ENCODE peak calls at places on chromosome 22, in seven cellular contexts. U, V, Y, M, H, C and G are unnamed samples.

GRCh38 chr22:23246982-23247766 is 66.9 kb downstream of the BCR start:
- DNase-seq in H (no peak), M (no peak), Y (no peak), C (no peak), U (no peak), V (no peak), G (no peak)

GRCh38 chr22:32617883-32618282 is 143.3 kb downstream of the FBXO7 start:
- DNase-seq in U (no peak), Y (no peak), V (no peak), C (no peak), M (no peak), H (no peak), G (no peak)

GRCh38 chr22:42967933-42968332 is 47.0 kb downstream of the PACSIN2 start:
- DNase-seq in U (no peak), C (no peak), H (peak), M (no peak), V (no peak), Y (no peak), G (no peak)

GRCh38 chr22:30247561-30247960 is 1.0 kb upstream of the LIF start:
- DNase-seq in C (no peak), U (no peak), M (no peak), H (no peak), V (no peak), Y (no peak), G (no peak)

GRCh38 chr22:46596819-46597218 is 23.4 kb upstream of the GRAMD4 start:
- DNase-seq in V (no peak), C (peak), H (no peak), M (no peak), U (no peak), Y (no peak), G (no peak)

GRCh38 chr22:49620003-49620556 is 207.6 kb downstream of the BRD1 start:
- DNase-seq in M (no peak), H (no peak), U (no peak), Y (no peak), C (peak), V (no peak), G (no peak)

GRCh38 chr22:44985906-44986527 is 23.8 kb downstream of the PHF21B start:
- DNase-seq in Y (no peak), M (no peak), C (no peak), V (no peak), U (no peak), H (no peak), G (no peak)

GRCh38 chr22:35611891-35612576 is 5.1 kb downstream of the MB start:
- DNase-seq in V (no peak), C (no peak), U (no peak), Y (no peak), M (no peak), H (no peak), G (no peak)

GRCh38 chr22:17265649-17266248 is 46.5 kb upstream of the ADA2 start:
- DNase-seq in Y (no peak), C (no peak), M (no peak), V (no peak), H (no peak), U (no peak), G (no peak)

GRCh38 chr22:25754527-25755202 is 12.7 kb downstream of the MYO18B start:
- DNase-seq in V (no peak), H (peak), Y (peak), M (no peak), C (peak), U (no peak), G (no peak)

GRCh38 chr22:31628362-31628761 is 33.7 kb downstream of the PISD start:
- DNase-seq in Y (no peak), C (no peak), H (no peak), V (no peak), M (no peak), U (no peak), G (no peak)

GRCh38 chr22:44133901-44134511 is 46.7 kb upstream of the PARVG start:
- DNase-seq in M (no peak), U (no peak), H (no peak), V (no peak), C (no peak), Y (no peak), G (no peak)

GRCh38 chr22:27153386-27153785 is 496.0 kb downstream of the MIAT start:
- DNase-seq in M (no peak), Y (no peak), H (no peak), U (no peak), C (no peak), V (no peak), G (no peak)

GRCh38 chr22:39134366-39135091 is 18.0 kb downstream of the CBX7 start:
- DNase-seq in C (no peak), V (no peak), H (no peak), Y (no peak), U (no peak), M (no peak), G (no peak)

GRCh38 chr22:49323751-49324415 is 503.8 kb downstream of the BRD1 start:
- DNase-seq in C (no peak), U (no peak), V (no peak), M (no peak), Y (no peak), H (peak), G (no peak)

GRCh38 chr22:25334091-25334490 is 114.7 kb downstream of the CRYBB2 start:
- DNase-seq in M (no peak), U (peak), V (peak), Y (peak), C (peak), H (no peak), G (no peak)

GRCh38 chr22:30182365-30182764 is 64.2 kb downstream of the LIF start:
- DNase-seq in V (no peak), Y (no peak), U (no peak), C (no peak), H (no peak), M (no peak), G (no peak)

GRCh38 chr22:33652596-33652995 is 267.7 kb downstream of the LARGE1 start:
- DNase-seq in Y (no peak), U (no peak), V (no peak), M (no peak), C (no peak), H (no peak), G (no peak)

GRCh38 chr22:30474683-30475424 is 3.0 kb upstream of the SEC14L3 start:
- DNase-seq in U (no peak), C (no peak), H (no peak), Y (no peak), M (peak), V (no peak), G (no peak)

GRCh38 chr22:24230911-24231656 is 13.8 kb downstream of the GGT5 start:
- DNase-seq in M (peak), Y (no peak), U (peak), C (peak), V (peak), H (no peak), G (no peak)

GRCh38 chr22:17272511-17272991 is 53.3 kb upstream of the ADA2 start:
- DNase-seq in Y (no peak), C (peak), M (no peak), V (no peak), U (no peak), H (no peak), G (no peak)

GRCh38 chr22:37566329-37566837 is 6.1 kb downstream of the CDC42EP1 start:
- DNase-seq in C (no peak), V (peak), H (no peak), Y (no peak), M (peak), U (no peak), G (no peak)

GRCh38 chr22:50027639-50028537 is 15.3 kb upstream of the IL17REL start:
- DNase-seq in C (peak), V (peak), Y (peak), M (peak), U (no peak), H (no peak), G (no peak)

GRCh38 chr22:39723899-39724351 is 153.4 kb downstream of the CACNA1I start:
- DNase-seq in U (no peak), Y (peak), C (no peak), H (no peak), V (no peak), M (no peak), G (peak)

GRCh38 chr22:39514373-39514973 is 5.9 kb upstream of the ATF4 start:
- DNase-seq in U (no peak), M (no peak), C (peak), V (peak), H (no peak), Y (peak), G (no peak)

GRCh38 chr22:47629791-47630655 is 867.6 kb downstream of the TBC1D22A start:
- DNase-seq in M (no peak), C (no peak), V (no peak), H (peak), U (no peak), Y (no peak), G (no peak)

GRCh38 chr22:30214703-30215405 is 31.7 kb downstream of the LIF start:
- DNase-seq in V (no peak), C (no peak), M (no peak), U (no peak), Y (no peak), H (no peak), G (no peak)

GRCh38 chr22:42990131-42990838 is 24.7 kb downstream of the PACSIN2 start:
- DNase-seq in M (no peak), C (peak), Y (peak), U (no peak), H (peak), V (no peak), G (peak)

GRCh38 chr22:27543460-27543859 is 258.1 kb downstream of the MN1 start:
- DNase-seq in H (no peak), Y (no peak), C (no peak), M (no peak), U (no peak), V (no peak), G (no peak)